ENCODE peak calls at places on chromosomes 16 and 17, in four cellular contexts. One of them, this sample, is unnamed.

GRCh38 chr16:11235703-11235991 is 20.4 kb downstream of the SOCS1 start:
- DNase-seq in GM12878: no peak
- DNase-seq in HepG2: peak
- DNase-seq in K562: no peak
- DNase-seq in this sample: no peak

GRCh38 chr16:81127051-81127450 is 30.9 kb upstream of the GCSH start:
- DNase-seq in HepG2: no peak
- DNase-seq in GM12878: no peak
- DNase-seq in K562: no peak
- DNase-seq in this sample: no peak

GRCh38 chr16:31461921-31462804 is 2.9 kb downstream of the ARMC5 start:
- DNase-seq in HepG2: no peak
- DNase-seq in K562: no peak
- DNase-seq in GM12878: no peak
- DNase-seq in this sample: no peak

GRCh38 chr17:20092292-20092867 is 83.2 kb downstream of the SPECC1 start:
- DNase-seq in K562: no peak
- DNase-seq in GM12878: no peak
- DNase-seq in HepG2: no peak
- DNase-seq in this sample: no peak

GRCh38 chr17:49359990-49360795 is 1.9 kb downstream of the ZNF652 start:
- DNase-seq in GM12878: no peak
- DNase-seq in K562: no peak
- DNase-seq in HepG2: no peak
- DNase-seq in this sample: no peak

GRCh38 chr16:89548344-89549006 is 12.0 kb upstream of the RPL13 start:
- DNase-seq in GM12878: no peak
- DNase-seq in HepG2: no peak
- DNase-seq in K562: no peak
- DNase-seq in this sample: no peak

GRCh38 chr17:36611345-36612072 is 10.1 kb downstream of the MRM1 start:
- DNase-seq in K562: peak
- DNase-seq in HepG2: no peak
- DNase-seq in GM12878: no peak
- DNase-seq in this sample: no peak

GRCh38 chr16:28573738-28574718 is 20.3 kb downstream of the SGF29 start:
- DNase-seq in K562: no peak
- DNase-seq in GM12878: no peak
- DNase-seq in HepG2: no peak
- DNase-seq in this sample: no peak

GRCh38 chr16:19687279-19687678 is 30.7 kb downstream of the KNOP1 start:
- DNase-seq in K562: no peak
- DNase-seq in HepG2: no peak
- DNase-seq in GM12878: no peak
- DNase-seq in this sample: no peak

GRCh38 chr16:27325736-27326135 is 12.0 kb downstream of the IL4R start:
- DNase-seq in GM12878: no peak
- DNase-seq in K562: no peak
- DNase-seq in HepG2: no peak
- DNase-seq in this sample: no peak

GRCh38 chr17:14749269-14749668 is 448.4 kb downstream of the HS3ST3B1 start:
- DNase-seq in GM12878: no peak
- DNase-seq in K562: no peak
- DNase-seq in HepG2: no peak
- DNase-seq in this sample: no peak

GRCh38 chr16:58503166-58503862 is 3.4 kb downstream of the NDRG4 start:
- DNase-seq in GM12878: no peak
- DNase-seq in K562: no peak
- DNase-seq in HepG2: no peak
- DNase-seq in this sample: no peak

GRCh38 chr17:5711344-5711743 is 127.0 kb upstream of the NLRP1 start:
- DNase-seq in HepG2: no peak
- DNase-seq in GM12878: no peak
- DNase-seq in K562: no peak
- DNase-seq in this sample: no peak

GRCh38 chr16:58177347-58177710 is 20.6 kb downstream of the CSNK2A2 start:
- DNase-seq in K562: no peak
- DNase-seq in HepG2: no peak
- DNase-seq in GM12878: no peak
- DNase-seq in this sample: no peak

GRCh38 chr17:75124041-75124818 is 7.3 kb downstream of the NT5C start:
- DNase-seq in GM12878: no peak
- DNase-seq in HepG2: peak
- DNase-seq in K562: peak
- DNase-seq in this sample: no peak

GRCh38 chr16:16042076-16042475 is 92.7 kb downstream of the ABCC1 start:
- DNase-seq in GM12878: no peak
- DNase-seq in K562: no peak
- DNase-seq in HepG2: no peak
- DNase-seq in this sample: no peak
- TF ChIP-seq SP1 in GM12878: no peak
- TF ChIP-seq SP1 in K562: no peak
- TF ChIP-seq SP1 in HepG2: no peak
- TF ChIP-seq SP1 in this sample: no peak

DNA sequence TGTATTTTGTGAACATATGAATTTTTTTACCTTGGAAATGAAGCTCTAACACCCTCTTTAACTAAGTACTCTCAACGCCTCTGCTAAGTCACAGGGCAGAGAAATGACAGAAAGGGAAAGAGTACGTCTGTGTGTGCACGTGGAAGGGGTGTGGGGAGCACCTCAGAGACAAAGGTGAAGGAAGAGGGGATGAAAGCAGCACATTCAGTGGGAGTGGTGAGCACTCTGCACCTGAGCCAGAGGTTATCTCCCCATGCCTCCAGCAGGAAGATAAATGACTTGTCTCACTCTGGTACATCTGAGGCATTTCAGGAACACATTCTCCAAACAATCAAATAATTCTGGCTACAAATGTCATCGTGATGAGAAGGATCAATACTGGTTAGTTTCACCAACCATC is 15.0 kb downstream of the GNA13 start:
- DNase-seq in GM12878: no peak
- DNase-seq in K562: no peak
- DNase-seq in HepG2: no peak
- DNase-seq in this sample: no peak
- TF ChIP-seq FOXM1 in GM12878: no peak
- TF ChIP-seq FOXM1 in K562: no peak
- TF ChIP-seq FOXM1 in HepG2: no peak
- TF ChIP-seq FOXM1 in this sample: no peak

GRCh38 chr16:4315185-4316102 is at the start of gene GLIS2:
- DNase-seq in K562: peak
- DNase-seq in GM12878: no peak
- DNase-seq in HepG2: no peak
- DNase-seq in this sample: peak
- TF ChIP-seq TARDBP in K562: no peak
- TF ChIP-seq TARDBP in GM12878: no peak
- TF ChIP-seq TARDBP in HepG2: no peak
- TF ChIP-seq TARDBP in this sample: no peak

GRCh38 chr17:21299981-21300600 is 15.6 kb downstream of the MAP2K3 start:
- DNase-seq in GM12878: no peak
- DNase-seq in HepG2: no peak
- DNase-seq in K562: no peak
- DNase-seq in this sample: no peak
- TF ChIP-seq SP1 in GM12878: no peak
- TF ChIP-seq SP1 in HepG2: no peak
- TF ChIP-seq SP1 in K562: no peak
- TF ChIP-seq SP1 in this sample: no peak

GRCh38 chr17:2271985-2272702 is 31.4 kb downstream of the SMG6 start:
- DNase-seq in K562: no peak
- DNase-seq in HepG2: no peak
- DNase-seq in GM12878: no peak
- DNase-seq in this sample: no peak

GRCh38 chr17:2279707-2280106 is 23.9 kb downstream of the SMG6 start:
- DNase-seq in K562: no peak
- DNase-seq in HepG2: no peak
- DNase-seq in GM12878: no peak
- DNase-seq in this sample: no peak

GRCh38 chr17:2277430-2278170 is 26.0 kb downstream of the SMG6 start:
- DNase-seq in GM12878: no peak
- DNase-seq in HepG2: no peak
- DNase-seq in K562: no peak
- DNase-seq in this sample: no peak

GRCh38 chr17:2274414-2274813 is 29.2 kb downstream of the SMG6 start:
- DNase-seq in GM12878: no peak
- DNase-seq in HepG2: no peak
- DNase-seq in K562: no peak
- DNase-seq in this sample: no peak

GRCh38 chr17:2275722-2276121 is 27.9 kb downstream of the SMG6 start:
- DNase-seq in HepG2: no peak
- DNase-seq in GM12878: no peak
- DNase-seq in K562: no peak
- DNase-seq in this sample: no peak
- TF ChIP-seq FOXM1 in HepG2: no peak
- TF ChIP-seq FOXM1 in GM12878: no peak
- TF ChIP-seq FOXM1 in K562: no peak
- TF ChIP-seq FOXM1 in this sample: no peak

GRCh38 chr17:81238490-81238814 is 403 bp downstream of the TEPSIN start:
- DNase-seq in HepG2: no peak
- DNase-seq in GM12878: no peak
- DNase-seq in K562: no peak
- DNase-seq in this sample: no peak

GRCh38 chr17:81241203-81241602 is 2.1 kb downstream of the NDUFAF8 start:
- DNase-seq in K562: no peak
- DNase-seq in GM12878: no peak
- DNase-seq in HepG2: no peak
- DNase-seq in this sample: no peak

GRCh38 chr17:81241648-81242420 is 2.7 kb downstream of the NDUFAF8 start:
- DNase-seq in K562: peak
- DNase-seq in GM12878: no peak
- DNase-seq in HepG2: peak
- DNase-seq in this sample: peak

GRCh38 chr17:81238815-81239713 is at the start of the genes NDUFAF8 and TEPSIN:
- DNase-seq in GM12878: peak
- DNase-seq in HepG2: peak
- DNase-seq in K562: peak
- DNase-seq in this sample: peak

DNA sequence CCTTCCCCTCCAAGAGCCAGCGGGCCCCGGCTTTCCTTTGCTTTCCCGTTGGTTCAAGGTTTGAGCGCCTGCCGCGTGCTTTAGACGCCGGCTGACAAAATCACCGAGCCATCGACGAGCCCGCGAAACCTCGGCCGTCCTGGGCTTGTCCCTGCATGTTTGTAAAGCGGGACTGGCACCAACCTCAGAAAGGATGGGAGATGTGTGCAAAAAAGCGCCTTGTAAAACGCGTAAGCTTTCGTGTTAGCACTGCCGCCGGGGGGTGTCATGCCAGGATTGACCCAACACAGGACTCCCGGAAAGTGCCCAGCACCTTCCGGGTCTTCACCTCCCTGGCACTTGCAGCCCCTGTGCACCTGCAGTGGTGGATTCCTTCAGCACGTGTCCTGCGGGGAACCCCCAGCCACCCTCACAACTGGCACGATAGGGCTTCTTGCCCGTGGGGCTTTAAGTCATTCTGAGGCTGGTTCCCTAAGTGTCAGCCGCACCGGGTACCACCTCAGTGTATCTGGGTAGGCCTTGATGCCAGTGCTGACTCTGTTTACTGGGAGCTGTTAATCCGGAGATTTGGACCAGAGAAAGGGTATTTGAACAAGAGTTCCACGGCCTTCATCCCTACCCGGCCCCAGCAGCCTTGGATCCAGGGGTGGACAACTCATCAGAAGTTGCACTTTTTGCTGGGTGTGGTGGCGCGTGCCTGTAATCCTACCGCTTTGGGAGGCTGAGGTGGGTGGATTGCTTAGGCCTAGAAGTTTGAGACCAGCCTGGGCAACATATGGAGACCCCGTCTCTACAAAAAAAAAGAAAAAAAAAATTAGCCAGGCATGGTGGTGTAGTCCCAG is 817 bp downstream of the NDUFAF8 start:
- DNase-seq in HepG2: no peak
- DNase-seq in K562: no peak
- DNase-seq in GM12878: no peak
- DNase-seq in this sample: no peak
- TF ChIP-seq TARDBP in HepG2: no peak
- TF ChIP-seq TARDBP in K562: no peak
- TF ChIP-seq TARDBP in GM12878: no peak
- TF ChIP-seq TARDBP in this sample: no peak

DNA sequence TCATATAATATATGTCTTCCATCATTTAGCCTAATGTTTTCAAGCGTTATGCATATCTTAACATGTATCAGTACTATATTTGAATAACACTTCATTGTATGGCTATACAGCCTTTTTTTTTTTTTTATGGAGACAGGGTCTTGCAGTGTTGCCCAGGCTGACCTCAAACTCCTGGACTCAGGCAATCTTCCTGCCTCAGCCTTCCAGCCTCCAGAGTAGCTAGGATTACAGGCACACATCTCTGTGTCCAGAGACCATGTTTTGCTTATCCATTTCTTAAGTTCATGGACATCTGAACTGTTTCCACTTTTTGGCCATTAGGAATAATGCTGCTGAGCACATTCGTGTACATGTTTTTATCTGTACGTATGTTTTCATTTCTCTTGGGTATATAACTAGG is 7.8 kb downstream of the BPTF start:
- DNase-seq in HepG2: no peak
- DNase-seq in K562: no peak
- DNase-seq in GM12878: no peak
- DNase-seq in this sample: no peak
- TF ChIP-seq SP1 in HepG2: no peak
- TF ChIP-seq SP1 in K562: no peak
- TF ChIP-seq SP1 in GM12878: no peak
- TF ChIP-seq SP1 in this sample: no peak

DNA sequence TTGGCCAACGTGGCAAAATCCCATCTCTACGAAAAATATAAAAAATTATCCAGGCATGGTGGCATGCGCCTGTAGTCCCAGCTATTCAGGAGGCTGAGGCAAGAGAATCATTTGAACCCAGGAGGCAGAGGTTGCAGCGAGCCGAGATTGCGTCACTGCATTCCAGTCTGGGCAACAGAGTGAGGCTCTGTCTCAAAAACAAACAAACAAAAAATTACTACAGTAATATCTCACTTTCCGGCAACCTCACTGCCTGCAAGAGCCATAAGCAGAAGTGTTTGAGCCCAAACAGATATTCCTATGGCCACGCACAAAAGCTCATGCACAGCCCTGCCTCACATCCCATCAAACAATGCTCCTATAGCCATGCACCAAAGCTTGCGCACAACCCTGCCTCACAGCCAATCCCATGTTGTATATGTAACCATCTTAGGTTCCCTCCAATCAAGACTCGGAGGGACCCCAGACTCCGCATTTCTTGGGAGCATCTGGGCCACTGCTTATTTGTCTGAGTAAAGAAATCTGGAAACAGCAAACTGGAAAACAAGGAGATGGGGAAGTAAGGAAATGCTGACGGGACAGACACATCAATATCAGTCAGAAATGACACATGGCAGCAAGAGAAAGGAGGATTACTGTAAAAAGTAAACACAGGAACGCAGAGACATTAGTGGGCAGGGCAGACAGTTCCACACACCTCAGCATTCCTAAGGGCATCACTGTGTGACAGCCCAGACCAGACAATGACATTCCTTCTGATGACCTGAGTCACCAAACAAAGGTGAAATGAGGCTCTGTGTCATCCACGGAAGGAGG is 37.1 kb downstream of the TK2 start:
- DNase-seq in GM12878: no peak
- DNase-seq in HepG2: peak
- DNase-seq in K562: no peak
- DNase-seq in this sample: no peak
- TF ChIP-seq FOXM1 in GM12878: no peak
- TF ChIP-seq FOXM1 in HepG2: no peak
- TF ChIP-seq FOXM1 in K562: no peak
- TF ChIP-seq FOXM1 in this sample: no peak

GRCh38 chr17:737561-738113 is 5.2 kb downstream of the TLCD3A start:
- DNase-seq in K562: no peak
- DNase-seq in HepG2: no peak
- DNase-seq in GM12878: no peak
- DNase-seq in this sample: no peak
- TF ChIP-seq TARDBP in K562: no peak
- TF ChIP-seq TARDBP in HepG2: no peak
- TF ChIP-seq TARDBP in GM12878: no peak
- TF ChIP-seq TARDBP in this sample: no peak

This sample was measured in HEK293T.